ENCODE peak calls at places on chromosome 7, in six cellular contexts. One of them, this sample, is unnamed.

GRCh38 chr7:135210818-135211178 is 528 bp downstream of the WDR91 start:
- DNase-seq in fibroblast of lung: peak; percentile 34
- DNase-seq in dermis microvascular lymphatic vessel endothelial cell: peak; percentile 3
- DNase-seq in AG04449: no peak
- DNase-seq in activated T-helper 1 cell treated with anti-CD3 and anti-CD28 coated beads, Interleukin-12 subunit alpha, Interleukin-12 subunit beta, Interleukin-2, Interleukin-4 antibody, amounts not matched to agents 30 ng/mL and 10 ng/mL and 1 ng/mL, durations not matched to agents 14 hours and 24 hours and 36 hours: no peak
- DNase-seq in NCI-H1105: peak; percentile 23
- DNase-seq in this sample: peak; percentile 74

GRCh38 chr7:100563100-100563564 is 10.6 kb downstream of the SAP25 start:
- DNase-seq in fibroblast of lung: no peak
- DNase-seq in dermis microvascular lymphatic vessel endothelial cell: no peak
- DNase-seq in AG04449: no peak
- DNase-seq in activated T-helper 1 cell treated with anti-CD3 and anti-CD28 coated beads, Interleukin-12 subunit alpha, Interleukin-12 subunit beta, Interleukin-2, Interleukin-4 antibody, amounts not matched to agents 30 ng/mL and 10 ng/mL and 1 ng/mL, durations not matched to agents 14 hours and 24 hours and 36 hours: no peak
- DNase-seq in NCI-H1105: no peak
- DNase-seq in this sample: no peak

GRCh38 chr7:47414342-47415288 is 167.3 kb downstream of the TNS3 start:
- DNase-seq in fibroblast of lung: no peak
- DNase-seq in dermis microvascular lymphatic vessel endothelial cell: no peak
- DNase-seq in AG04449: no peak
- DNase-seq in activated T-helper 1 cell treated with anti-CD3 and anti-CD28 coated beads, Interleukin-12 subunit alpha, Interleukin-12 subunit beta, Interleukin-2, Interleukin-4 antibody, amounts not matched to agents 30 ng/mL and 10 ng/mL and 1 ng/mL, durations not matched to agents 14 hours and 24 hours and 36 hours: no peak
- DNase-seq in NCI-H1105: no peak
- DNase-seq in this sample: no peak

GRCh38 chr7:85125679-85126078 is 61.2 kb downstream of the SEMA3D start:
- DNase-seq in fibroblast of lung: peak; percentile 35
- DNase-seq in dermis microvascular lymphatic vessel endothelial cell: no peak
- DNase-seq in AG04449: no peak
- DNase-seq in activated T-helper 1 cell treated with anti-CD3 and anti-CD28 coated beads, Interleukin-12 subunit alpha, Interleukin-12 subunit beta, Interleukin-2, Interleukin-4 antibody, amounts not matched to agents 30 ng/mL and 10 ng/mL and 1 ng/mL, durations not matched to agents 14 hours and 24 hours and 36 hours: no peak
- DNase-seq in NCI-H1105: no peak
- DNase-seq in this sample: no peak

GRCh38 chr7:51350195-51350896 is 33.7 kb upstream of the COBL start:
- DNase-seq in fibroblast of lung: peak; percentile 6
- DNase-seq in dermis microvascular lymphatic vessel endothelial cell: no peak
- DNase-seq in AG04449: no peak
- DNase-seq in activated T-helper 1 cell treated with anti-CD3 and anti-CD28 coated beads, Interleukin-12 subunit alpha, Interleukin-12 subunit beta, Interleukin-2, Interleukin-4 antibody, amounts not matched to agents 30 ng/mL and 10 ng/mL and 1 ng/mL, durations not matched to agents 14 hours and 24 hours and 36 hours: no peak
- DNase-seq in NCI-H1105: peak; percentile 94
- DNase-seq in this sample: no peak

GRCh38 chr7:114787556-114787955 is 134.3 kb upstream of the MDFIC start:
- DNase-seq in fibroblast of lung: no peak
- DNase-seq in dermis microvascular lymphatic vessel endothelial cell: no peak
- DNase-seq in AG04449: no peak
- DNase-seq in activated T-helper 1 cell treated with anti-CD3 and anti-CD28 coated beads, Interleukin-12 subunit alpha, Interleukin-12 subunit beta, Interleukin-2, Interleukin-4 antibody, amounts not matched to agents 30 ng/mL and 10 ng/mL and 1 ng/mL, durations not matched to agents 14 hours and 24 hours and 36 hours: no peak
- DNase-seq in NCI-H1105: no peak
- DNase-seq in this sample: no peak

GRCh38 chr7:16816820-16817219 is 12.0 kb upstream of the AGR2 start:
- DNase-seq in fibroblast of lung: no peak
- DNase-seq in dermis microvascular lymphatic vessel endothelial cell: no peak
- DNase-seq in AG04449: no peak
- DNase-seq in activated T-helper 1 cell treated with anti-CD3 and anti-CD28 coated beads, Interleukin-12 subunit alpha, Interleukin-12 subunit beta, Interleukin-2, Interleukin-4 antibody, amounts not matched to agents 30 ng/mL and 10 ng/mL and 1 ng/mL, durations not matched to agents 14 hours and 24 hours and 36 hours: no peak
- DNase-seq in NCI-H1105: no peak
- DNase-seq in this sample: no peak

GRCh38 chr7:147567043-147567442 is 1023.5 kb upstream of the C7orf33 start:
- DNase-seq in fibroblast of lung: no peak
- DNase-seq in dermis microvascular lymphatic vessel endothelial cell: no peak
- DNase-seq in AG04449: no peak
- DNase-seq in activated T-helper 1 cell treated with anti-CD3 and anti-CD28 coated beads, Interleukin-12 subunit alpha, Interleukin-12 subunit beta, Interleukin-2, Interleukin-4 antibody, amounts not matched to agents 30 ng/mL and 10 ng/mL and 1 ng/mL, durations not matched to agents 14 hours and 24 hours and 36 hours: no peak
- DNase-seq in NCI-H1105: no peak
- DNase-seq in this sample: no peak

GRCh38 chr7:107961399-107961798 is 41.6 kb downstream of the LAMB1 start:
- DNase-seq in fibroblast of lung: peak; percentile 50
- DNase-seq in dermis microvascular lymphatic vessel endothelial cell: peak; percentile 74
- DNase-seq in AG04449: no peak
- DNase-seq in activated T-helper 1 cell treated with anti-CD3 and anti-CD28 coated beads, Interleukin-12 subunit alpha, Interleukin-12 subunit beta, Interleukin-2, Interleukin-4 antibody, amounts not matched to agents 30 ng/mL and 10 ng/mL and 1 ng/mL, durations not matched to agents 14 hours and 24 hours and 36 hours: no peak
- DNase-seq in NCI-H1105: peak; percentile 71
- DNase-seq in this sample: no peak

GRCh38 chr7:157678503-157678902 is 341.7 kb downstream of the DNAJB6 start:
- DNase-seq in fibroblast of lung: no peak
- DNase-seq in dermis microvascular lymphatic vessel endothelial cell: no peak
- DNase-seq in AG04449: no peak
- DNase-seq in activated T-helper 1 cell treated with anti-CD3 and anti-CD28 coated beads, Interleukin-12 subunit alpha, Interleukin-12 subunit beta, Interleukin-2, Interleukin-4 antibody, amounts not matched to agents 30 ng/mL and 10 ng/mL and 1 ng/mL, durations not matched to agents 14 hours and 24 hours and 36 hours: no peak
- DNase-seq in NCI-H1105: no peak
- DNase-seq in this sample: no peak

GRCh38 chr7:120731276-120731675 is 126.7 kb downstream of the TSPAN12 start:
- DNase-seq in fibroblast of lung: no peak
- DNase-seq in dermis microvascular lymphatic vessel endothelial cell: no peak
- DNase-seq in AG04449: no peak
- DNase-seq in activated T-helper 1 cell treated with anti-CD3 and anti-CD28 coated beads, Interleukin-12 subunit alpha, Interleukin-12 subunit beta, Interleukin-2, Interleukin-4 antibody, amounts not matched to agents 30 ng/mL and 10 ng/mL and 1 ng/mL, durations not matched to agents 14 hours and 24 hours and 36 hours: no peak
- DNase-seq in NCI-H1105: no peak
- DNase-seq in this sample: no peak

GRCh38 chr7:55509322-55509721 is 63.0 kb downstream of the VOPP1 start:
- DNase-seq in fibroblast of lung: peak; percentile 67
- DNase-seq in dermis microvascular lymphatic vessel endothelial cell: no peak
- DNase-seq in AG04449: peak; percentile 65
- DNase-seq in activated T-helper 1 cell treated with anti-CD3 and anti-CD28 coated beads, Interleukin-12 subunit alpha, Interleukin-12 subunit beta, Interleukin-2, Interleukin-4 antibody, amounts not matched to agents 30 ng/mL and 10 ng/mL and 1 ng/mL, durations not matched to agents 14 hours and 24 hours and 36 hours: no peak
- DNase-seq in NCI-H1105: no peak
- DNase-seq in this sample: no peak

GRCh38 chr7:380226-380550 is 90.2 kb downstream of the FOXL3 start:
- DNase-seq in fibroblast of lung: no peak
- DNase-seq in dermis microvascular lymphatic vessel endothelial cell: no peak
- DNase-seq in AG04449: no peak
- DNase-seq in activated T-helper 1 cell treated with anti-CD3 and anti-CD28 coated beads, Interleukin-12 subunit alpha, Interleukin-12 subunit beta, Interleukin-2, Interleukin-4 antibody, amounts not matched to agents 30 ng/mL and 10 ng/mL and 1 ng/mL, durations not matched to agents 14 hours and 24 hours and 36 hours: no peak
- DNase-seq in NCI-H1105: no peak
- DNase-seq in this sample: no peak

This sample was measured in erythroblast.